ENCODE peak calls at places on chromosomes 3 and 15, in nine cellular contexts. G, S, M, X, B, O, I, Q and F are unnamed samples.

GRCh38 chr15:78533331-78533730 is 6.9 kb upstream of the PSMA4 start:
- DNase-seq in G (no peak), S (no peak), M (no peak), X (no peak), B (no peak), O (no peak), I (no peak), Q (no peak), F (no peak)

GRCh38 chr3:116322761-116323160 is 122.5 kb downstream of the LSAMP start:
- DNase-seq in G (no peak), S (no peak), M (no peak), X (no peak), B (no peak), O (no peak), I (no peak), Q (no peak), F (no peak)

GRCh38 chr3:73094127-73094526 is 32.7 kb downstream of the EBLN2 start:
- DNase-seq in G (no peak), S (no peak), M (no peak), X (no peak), B (no peak), O (no peak), I (peak), Q (no peak), F (no peak)

GRCh38 chr3:173027429-173027828 is 113.6 kb downstream of the SPATA16 start:
- DNase-seq in G (no peak), S (no peak), M (no peak), X (no peak), B (no peak), O (no peak), I (no peak), Q (no peak), F (no peak)

GRCh38 chr3:184637705-184638104 is 74.2 kb downstream of the MAGEF1 start:
- DNase-seq in G (no peak), S (no peak), M (no peak), X (no peak), B (no peak), O (no peak), I (no peak), Q (no peak), F (no peak)

GRCh38 chr15:67592245-67592644 is 49.7 kb downstream of the MAP2K5 start:
- DNase-seq in G (no peak), S (no peak), M (no peak), X (no peak), B (no peak), O (no peak), I (no peak), Q (no peak), F (no peak)

GRCh38 chr3:128486692-128487537 is 6.1 kb downstream of the GATA2 start:
- DNase-seq in G (no peak), S (no peak), M (peak), X (peak), B (no peak), O (no peak), I (no peak), Q (no peak), F (no peak)

GRCh38 chr3:8621872-8622271 is 22.7 kb downstream of the SSUH2 start:
- DNase-seq in G (peak), S (no peak), M (peak), X (peak), B (peak), O (no peak), I (no peak), Q (no peak), F (no peak)

GRCh38 chr3:123700791-123701712 is 116.2 kb upstream of the HACD2 start:
- DNase-seq in G (peak), S (no peak), M (peak), X (peak), B (no peak), O (no peak), I (no peak), Q (no peak), F (no peak)

GRCh38 chr3:103218793-103219192 is 784.0 kb downstream of the ZPLD1 start:
- DNase-seq in G (no peak), S (no peak), M (no peak), X (no peak), B (no peak), O (no peak), I (no peak), Q (no peak), F (no peak)

GRCh38 chr3:174495231-174495755 is 363.8 kb upstream of the NAALADL2 start:
- DNase-seq in G (no peak), S (no peak), M (peak), X (no peak), B (no peak), O (no peak), I (no peak), Q (no peak), F (no peak)

GRCh38 chr15:32096867-32097266 is 66.6 kb downstream of the CHRNA7 start:
- DNase-seq in G (no peak), S (no peak), M (no peak), X (no peak), B (no peak), O (no peak), I (no peak), Q (no peak), F (no peak)

GRCh38 chr3:67688231-67688630 is 33.8 kb upstream of the SUCLG2 start:
- DNase-seq in G (no peak), S (no peak), M (no peak), X (no peak), B (no peak), O (no peak), I (no peak), Q (no peak), F (no peak)
- TF ChIP-seq POLR2A in G (no peak), S (no peak), M (no peak), X (no peak), B (no peak), O (no peak), I (no peak), Q (no peak), F (no peak)

DNA sequence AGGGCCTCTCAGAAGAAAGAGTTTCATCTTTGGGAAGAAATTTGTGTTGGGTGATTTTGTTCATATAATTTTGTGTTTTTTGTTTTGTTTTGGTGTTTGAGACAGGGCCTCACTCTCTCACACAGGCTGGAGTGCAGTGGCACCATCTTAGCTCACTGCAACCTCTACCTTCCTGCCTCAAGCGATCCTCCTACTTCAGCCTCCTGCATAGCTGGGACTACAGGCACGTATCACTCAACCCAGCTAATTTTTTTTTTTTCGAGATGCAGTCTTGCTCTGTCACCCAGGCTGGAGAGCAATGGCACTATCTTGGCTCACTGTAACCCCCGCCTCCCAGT is 29.0 kb upstream of the PIK3CB start:
- DNase-seq in G (no peak), S (no peak), M (no peak), X (no peak), B (no peak), O (no peak), I (no peak), Q (no peak), F (no peak)
- TF ChIP-seq POLR2A in G (no peak), S (no peak), M (no peak), X (no peak), B (no peak), O (no peak), I (no peak), Q (no peak), F (no peak)

GRCh38 chr3:190432216-190432615 is 17.5 kb downstream of the TMEM207 start:
- DNase-seq in G (no peak), S (no peak), M (peak), X (no peak), B (no peak), O (no peak), I (no peak), Q (no peak), F (no peak)
- TF ChIP-seq POLR2A in G (no peak), S (no peak), M (no peak), X (no peak), B (no peak), O (no peak), I (no peak), Q (no peak), F (no peak)

DNA sequence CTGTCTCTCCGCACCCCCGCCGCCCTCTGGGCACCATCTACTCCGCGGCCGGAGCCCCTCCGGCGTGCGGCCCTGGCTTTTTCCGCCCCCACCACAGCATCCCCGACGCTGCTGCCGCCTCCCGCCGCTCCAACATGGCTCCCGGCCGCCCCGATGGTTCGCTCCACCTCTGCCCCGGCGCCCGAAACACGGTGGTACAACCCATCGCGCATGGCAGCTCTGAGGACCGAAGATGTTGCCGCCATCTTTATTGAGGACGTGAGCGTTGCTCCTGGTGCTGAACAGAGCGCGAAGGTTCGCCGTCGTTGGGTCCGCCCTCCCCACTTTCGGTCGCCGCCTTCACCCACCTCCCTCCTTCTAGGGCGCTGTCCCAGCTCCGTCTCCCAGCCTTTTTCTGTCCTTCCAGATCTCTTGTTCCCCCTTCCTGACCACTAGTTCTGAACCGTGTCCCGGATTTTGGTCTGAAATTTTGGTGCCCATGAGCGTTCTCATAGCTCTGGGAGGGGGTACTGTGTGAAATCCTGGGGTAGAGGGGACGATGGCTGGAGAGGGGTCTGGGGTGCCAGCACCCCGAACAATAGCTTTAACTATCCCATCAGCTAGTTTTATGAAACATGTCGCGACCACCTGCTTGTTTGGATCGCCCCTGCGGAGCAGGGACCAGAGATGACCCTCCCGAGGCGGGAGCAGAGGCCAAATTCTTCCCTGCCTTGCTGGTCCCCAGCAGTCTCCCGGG is at the start of gene CELSR3:
- DNase-seq in G (no peak), S (peak), M (peak), X (peak), B (peak), O (no peak), I (peak), Q (peak), F (peak)
- TF ChIP-seq POLR2A in G (no peak), S (no peak), M (peak), X (no peak), B (no peak), O (no peak), I (peak), Q (peak), F (no peak)

GRCh38 chr3:153163349-153164008 is 1.5 kb downstream of the RAP2B start:
- DNase-seq in G (no peak), S (no peak), M (peak), X (peak), B (no peak), O (no peak), I (no peak), Q (no peak), F (no peak)
- TF ChIP-seq POLR2A in G (no peak), S (no peak), M (no peak), X (no peak), B (no peak), O (no peak), I (no peak), Q (no peak), F (no peak)

DNA sequence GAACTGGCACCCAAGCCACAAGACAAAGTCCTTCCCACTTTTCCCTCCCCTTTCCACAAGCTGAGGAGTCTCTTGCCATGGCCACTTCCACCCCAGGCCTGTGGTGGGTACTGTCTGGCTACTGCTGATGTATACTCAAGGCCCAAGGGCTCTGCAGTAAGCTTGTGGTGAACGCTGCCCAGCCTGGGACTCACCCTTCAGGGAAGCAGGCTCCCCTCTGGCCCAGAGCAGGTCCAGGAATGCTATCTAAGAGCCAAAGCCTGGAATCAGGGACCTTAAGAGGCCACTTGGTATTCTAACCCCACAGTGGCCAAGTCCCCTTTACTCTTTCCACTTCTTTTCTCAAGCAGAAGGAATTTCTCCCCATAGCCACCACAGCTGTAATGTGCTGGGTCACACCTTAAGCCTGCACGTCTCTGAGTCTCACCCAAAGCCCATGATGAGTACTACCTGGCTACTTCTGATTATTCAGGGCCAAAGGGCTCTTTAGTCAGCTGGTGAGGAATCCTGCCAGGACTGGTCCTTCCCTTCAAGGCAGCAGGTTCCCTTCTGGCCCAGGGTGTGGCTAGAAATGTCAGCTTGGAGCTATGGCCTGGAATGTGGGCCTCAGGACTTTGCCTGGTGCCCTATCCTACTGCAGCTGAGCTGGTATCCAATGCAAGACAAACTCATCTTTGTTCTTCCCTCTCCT is 4.0 kb downstream of the PATL2 start:
- DNase-seq in G (no peak), S (no peak), M (no peak), X (no peak), B (peak), O (no peak), I (no peak), Q (no peak), F (no peak)
- TF ChIP-seq POLR2A in G (no peak), S (no peak), M (no peak), X (no peak), B (no peak), O (no peak), I (no peak), Q (no peak), F (no peak)

DNA sequence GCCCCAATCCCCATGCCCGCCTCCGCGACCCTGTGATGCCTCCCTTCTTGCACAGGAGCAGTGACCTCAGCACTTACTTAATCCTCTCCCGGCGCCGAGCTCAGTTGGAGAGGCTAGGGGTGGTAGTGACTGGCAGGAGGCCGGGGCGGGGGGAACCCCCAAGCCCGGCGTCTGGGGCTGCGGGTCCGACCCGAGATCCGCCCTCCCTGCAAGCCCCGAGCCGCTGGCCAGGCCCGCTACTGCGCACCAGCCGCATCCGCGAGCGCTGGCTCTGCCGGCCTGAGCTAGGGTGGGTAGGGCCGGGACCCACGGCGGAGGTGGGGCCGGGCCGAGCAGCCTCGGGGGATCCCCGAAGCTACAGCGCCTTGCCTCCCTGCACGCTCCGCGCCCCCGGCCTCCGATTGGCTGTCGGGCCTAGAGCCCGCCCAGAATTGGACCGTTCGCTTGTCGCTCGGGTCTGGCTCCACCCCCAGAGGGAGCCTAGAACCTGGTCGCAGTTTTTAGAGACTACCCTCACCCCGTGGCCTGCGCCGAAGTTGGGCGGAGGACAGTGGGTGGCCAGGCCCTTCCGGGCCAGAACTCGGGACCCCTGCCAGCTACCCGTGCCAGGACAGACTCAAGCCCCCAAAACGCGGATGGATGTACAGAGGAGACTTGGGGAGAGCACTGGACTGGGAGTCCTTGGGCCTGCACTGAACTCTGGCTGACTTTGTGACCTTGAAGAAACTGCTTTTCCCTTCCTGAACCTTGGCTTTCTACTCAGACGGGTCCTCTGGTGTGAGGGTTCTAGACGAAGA is at the start of gene C3orf18:
- DNase-seq in G (peak), S (peak), M (peak), X (peak), B (peak), O (peak), I (peak), Q (peak), F (peak)
- TF ChIP-seq POLR2A in G (no peak), S (peak), M (no peak), X (peak), B (no peak), O (no peak), I (no peak), Q (peak), F (no peak)